ENCODE peak calls at places on chromosomes 13 and 19, in nine cellular contexts. U is activated T-helper 1 cell treated with Interleukin-2 at 50 U/mL for 16 hours; C is BE2C; W is MCF 10A; I is NCI-H1436; D is CD4-positive, alpha-beta T cell; S is left lung; V is ELR; A is kidney epithelial cell. L is an unnamed sample.

GRCh38 chr13:29165840-29166239 is 345.7 kb downstream of the MTUS2 start:
- DNase-seq in U (no peak), C (no peak), W (peak; percentile 13), I (no peak), D (no peak), S (no peak), V (peak; percentile 79), A (peak; percentile 7), L (peak; percentile 2)

GRCh38 chr13:98496239-98496668 is 80.7 kb downstream of the STK24 start:
- DNase-seq in U (no peak), C (no peak), W (no peak), I (no peak), D (no peak), S (no peak), V (no peak), A (no peak), L (peak; percentile 67)

GRCh38 chr19:32397736-32398135 is 7.8 kb upstream of the DPY19L3 start:
- DNase-seq in U (no peak), C (no peak), W (peak; percentile 53), I (no peak), D (no peak), S (no peak), V (peak; percentile 79), A (peak; percentile 56), L (peak; percentile 87)

GRCh38 chr19:35720163-35720524 is 2.3 kb downstream of the KMT2B start:
- DNase-seq in U (no peak), C (no peak), W (no peak), I (no peak), D (no peak), S (no peak), V (no peak), A (no peak), L (no peak)

GRCh38 chr13:111626371-111627305 is 306.2 kb downstream of the TEX29 start:
- DNase-seq in U (no peak), C (no peak), W (no peak), I (no peak), D (no peak), S (no peak), V (no peak), A (no peak), L (no peak)

GRCh38 chr19:42175952-42176648 is 41.4 kb downstream of the DEDD2 start:
- DNase-seq in U (no peak), C (peak; percentile 47), W (no peak), I (no peak), D (no peak), S (no peak), V (peak; percentile 49), A (no peak), L (peak; percentile 63)

GRCh38 chr19:8335343-8336071 is 7.6 kb downstream of the KANK3 start:
- DNase-seq in U (no peak), C (no peak), W (no peak), I (peak; percentile 41), D (no peak), S (no peak), V (no peak), A (no peak), L (peak; percentile 12)

GRCh38 chr13:105541565-105541964 is 993.9 kb downstream of the EFNB2 start:
- DNase-seq in U (no peak), C (no peak), W (no peak), I (no peak), D (no peak), S (no peak), V (no peak), A (no peak), L (no peak)

GRCh38 chr13:70856706-70857105 is 748.5 kb upstream of the KLHL1 start:
- DNase-seq in U (no peak), C (no peak), W (no peak), I (no peak), D (no peak), S (no peak), V (no peak), A (no peak), L (no peak)